ENCODE peak calls at places on chromosomes 7 and 10, in ten cellular contexts. G, B, I, N, A, T, M, S, Q and Z are unnamed samples.

GRCh38 chr10:17965649-17966048 is 13.9 kb downstream of the SLC39A12 start:
- DNase-seq in G (no peak), B (no peak), I (no peak), N (no peak), A (no peak), T (no peak), M (no peak), S (no peak), Q (no peak), Z (no peak)

GRCh38 chr7:111312966-111313365 is 222.0 kb downstream of the LRRN3 start:
- DNase-seq in G (no peak), B (no peak), I (no peak), N (no peak), A (no peak), T (no peak), M (no peak), S (no peak), Q (no peak), Z (peak)

GRCh38 chr7:130387628-130388403 is 7.5 kb downstream of the CPA1 start:
- DNase-seq in G (no peak), B (no peak), I (no peak), N (no peak), A (no peak), T (no peak), M (peak), S (no peak), Q (no peak), Z (peak)

GRCh38 chr7:1569833-1570632 is at the start of gene PSMG3:
- DNase-seq in G (peak), B (peak), I (peak), N (peak), A (peak), T (peak), M (peak), S (peak), Q (peak), Z (peak)

GRCh38 chr10:72525277-72525676 is 100.6 kb downstream of the MICU1 start:
- DNase-seq in G (no peak), B (no peak), I (no peak), N (no peak), A (no peak), T (no peak), M (no peak), S (no peak), Q (no peak), Z (peak)

GRCh38 chr10:100776671-100777070 is 31.3 kb downstream of the PAX2 start:
- DNase-seq in G (no peak), B (no peak), I (no peak), N (no peak), A (no peak), T (no peak), M (no peak), S (no peak), Q (no peak), Z (no peak)

GRCh38 chr7:116588641-116589594 is 64.1 kb downstream of the CAV1 start:
- DNase-seq in G (peak), B (no peak), I (no peak), N (no peak), A (no peak), T (no peak), M (no peak), S (no peak), Q (no peak), Z (peak)

GRCh38 chr10:78772486-78772885 is 296.3 kb upstream of the ZMIZ1 start:
- DNase-seq in G (no peak), B (no peak), I (no peak), N (no peak), A (no peak), T (no peak), M (no peak), S (no peak), Q (no peak), Z (no peak)

GRCh38 chr10:17003151-17003550 is 126.5 kb downstream of the CUBN start:
- DNase-seq in G (peak), B (peak), I (peak), N (peak), A (no peak), T (no peak), M (no peak), S (peak), Q (no peak), Z (peak)

GRCh38 chr7:114922652-114923402 is 933 bp downstream of the MDFIC start:
- DNase-seq in G (peak), B (peak), I (peak), N (peak), A (peak), T (peak), M (peak), S (peak), Q (peak), Z (peak)

GRCh38 chr7:101378808-101379207 is 16.1 kb downstream of the COL26A1 start:
- DNase-seq in G (no peak), B (no peak), I (no peak), N (no peak), A (no peak), T (no peak), M (no peak), S (no peak), Q (no peak), Z (peak)

GRCh38 chr7:149774237-149775175 is 1.1 kb upstream of the ZNF467 start:
- DNase-seq in G (no peak), B (no peak), I (no peak), N (no peak), A (no peak), T (no peak), M (peak), S (no peak), Q (no peak), Z (peak)

GRCh38 chr7:110790992-110791391 is 299.9 kb upstream of the LRRN3 start:
- DNase-seq in G (no peak), B (no peak), I (no peak), N (no peak), A (no peak), T (no peak), M (no peak), S (no peak), Q (no peak), Z (no peak)

GRCh38 chr10:62250594-62251198 is 17.9 kb downstream of the RTKN2 start:
- DNase-seq in G (no peak), B (no peak), I (no peak), N (no peak), A (no peak), T (no peak), M (no peak), S (no peak), Q (no peak), Z (peak)

GRCh38 chr10:100020161-100020882 is 10.6 kb upstream of the DNMBP start:
- DNase-seq in G (no peak), B (peak), I (no peak), N (no peak), A (no peak), T (no peak), M (no peak), S (no peak), Q (no peak), Z (peak)

GRCh38 chr7:25882151-25882773 is 269.7 kb upstream of the NFE2L3 start:
- DNase-seq in G (no peak), B (no peak), I (no peak), N (no peak), A (no peak), T (no peak), M (no peak), S (no peak), Q (no peak), Z (no peak)

GRCh38 chr10:100025528-100026070 is 15.9 kb upstream of the DNMBP start:
- DNase-seq in G (no peak), B (no peak), I (no peak), N (no peak), A (no peak), T (no peak), M (no peak), S (no peak), Q (no peak), Z (peak)

GRCh38 chr10:71213761-71214440 is 1.5 kb downstream of the UNC5B start:
- DNase-seq in G (no peak), B (no peak), I (no peak), N (no peak), A (no peak), T (no peak), M (peak), S (no peak), Q (no peak), Z (peak)

GRCh38 chr10:21888959-21889358 is 114.6 kb downstream of the DNAJC1 start:
- DNase-seq in G (no peak), B (no peak), I (no peak), N (no peak), A (no peak), T (no peak), M (no peak), S (peak), Q (no peak), Z (peak)

GRCh38 chr7:99808766-99809165 is 19.0 kb upstream of the CYP3A43 start:
- DNase-seq in G (no peak), B (no peak), I (no peak), N (no peak), A (no peak), T (no peak), M (no peak), S (no peak), Q (no peak), Z (no peak)

GRCh38 chr10:72274213-72274729 is 547 bp downstream of the DDIT4 start:
- DNase-seq in G (no peak), B (no peak), I (no peak), N (no peak), A (no peak), T (no peak), M (peak), S (peak), Q (no peak), Z (no peak)

GRCh38 chr7:48876087-48876486 is 48.3 kb upstream of the CDC14C start:
- DNase-seq in G (no peak), B (no peak), I (no peak), N (no peak), A (no peak), T (no peak), M (no peak), S (no peak), Q (no peak), Z (no peak)